ENCODE peak calls at places on chromosome 15, in five cellular contexts. Q is AG04450, Y is HT1080, X is NB4, V is left ventricle myocardium inferior. F is an unnamed sample.

GRCh38 chr15:66293419-66294156 is at the start of gene DIS3L:
- DNase-seq in X (peak; percentile 88), Q (no peak), Y (peak; percentile 46), V (peak; percentile 68), F (no peak)

GRCh38 chr15:27677951-27678350 is 421.2 kb downstream of the OCA2 start:
- DNase-seq in V (no peak), Q (no peak), X (no peak), Y (no peak), F (no peak)

GRCh38 chr15:101022306-101022705 is 103.1 kb downstream of the LRRK1 start:
- DNase-seq in X (no peak), V (no peak), Y (no peak), Q (no peak), F (no peak)

GRCh38 chr15:31279221-31280036 is 47.2 kb upstream of the KLF13 start:
- DNase-seq in Y (no peak), V (no peak), X (no peak), Q (no peak), F (no peak)

GRCh38 chr15:20340931-20341661 is 200.5 kb downstream of the GOLGA6L6 start:
- DNase-seq in Y (no peak), Q (no peak), X (peak; percentile 34), V (peak; percentile 71), F (no peak)

GRCh38 chr15:90266485-90266884 is 1.0 kb downstream of the NGRN start:
- DNase-seq in V (no peak), Y (no peak), X (peak; percentile 31), Q (no peak), F (no peak)

GRCh38 chr15:79310612-79310984 is 314 bp upstream of the TMED3 start:
- DNase-seq in V (no peak), Y (no peak), X (no peak), Q (no peak), F (no peak)

GRCh38 chr15:45842151-45842550 is 207.3 kb downstream of the SQOR start:
- DNase-seq in Y (no peak), Q (no peak), X (no peak), V (no peak), F (no peak)

GRCh38 chr15:31792611-31793199 is 237.6 kb upstream of the CHRNA7 start:
- DNase-seq in Y (no peak), X (no peak), V (no peak), Q (no peak), F (no peak)

GRCh38 chr15:40317580-40317979 is 5.9 kb upstream of the INAFM2 start:
- DNase-seq in X (no peak), V (no peak), Q (no peak), Y (no peak), F (no peak)

GRCh38 chr15:43266834-43267233 is at the start of gene TGM5:
- DNase-seq in V (no peak), X (no peak), Q (no peak), Y (no peak), F (no peak)

GRCh38 chr15:101684384-101684783 is 32.2 kb upstream of the TM2D3 start:
- DNase-seq in Y (peak; percentile 86), X (no peak), Q (peak; percentile 32), V (no peak), F (no peak)

F was measured in smooth muscle cell of the brain vasculature.